ENCODE peak calls at places on chromosomes 13 and 19, in six cellular contexts. One of them, this sample, is unnamed.
A peak's percentile ranks its signal among the peaks of the same experiment; 100 is the strongest.

GRCh38 chr19:40610396-40611064 is 9.4 kb downstream of the LTBP4 start:
- DNase-seq in germinal center: no peak
- DNase-seq in aorta: peak; percentile 85
- DNase-seq in neural progenitor cell: peak; percentile 43
- DNase-seq in kidney glomerular epithelial cell: no peak
- DNase-seq in SJSA1: no peak
- DNase-seq in this sample: no peak

GRCh38 chr19:860481-861098 is 1.1 kb downstream of the CFD start:
- DNase-seq in germinal center: peak; percentile 77
- DNase-seq in aorta: no peak
- DNase-seq in neural progenitor cell: peak; percentile 75
- DNase-seq in kidney glomerular epithelial cell: no peak
- DNase-seq in SJSA1: peak; percentile 70
- DNase-seq in this sample: peak; percentile 87

GRCh38 chr13:75079226-75079625 is 402.7 kb downstream of the TBC1D4 start:
- DNase-seq in germinal center: no peak
- DNase-seq in aorta: no peak
- DNase-seq in neural progenitor cell: no peak
- DNase-seq in kidney glomerular epithelial cell: peak; percentile 66
- DNase-seq in SJSA1: no peak
- DNase-seq in this sample: no peak

GRCh38 chr13:44404261-44405139 is 30.9 kb downstream of the SERP2 start:
- DNase-seq in germinal center: no peak
- DNase-seq in aorta: peak; percentile 57
- DNase-seq in neural progenitor cell: peak; percentile 40
- DNase-seq in kidney glomerular epithelial cell: no peak
- DNase-seq in SJSA1: peak; percentile 5
- DNase-seq in this sample: peak; percentile 77

GRCh38 chr19:36441339-36441738 is 22.9 kb upstream of the ZFP82 start:
- DNase-seq in germinal center: no peak
- DNase-seq in aorta: no peak
- DNase-seq in neural progenitor cell: no peak
- DNase-seq in kidney glomerular epithelial cell: no peak
- DNase-seq in SJSA1: no peak
- DNase-seq in this sample: no peak

GRCh38 chr19:8149261-8150094 is at the start of gene FBN3:
- DNase-seq in germinal center: no peak
- DNase-seq in aorta: no peak
- DNase-seq in neural progenitor cell: peak; percentile 83
- DNase-seq in kidney glomerular epithelial cell: no peak
- DNase-seq in SJSA1: no peak
- DNase-seq in this sample: peak; percentile 92

GRCh38 chr13:103799028-103799427 is 732.8 kb upstream of the SLC10A2 start:
- DNase-seq in germinal center: no peak
- DNase-seq in aorta: no peak
- DNase-seq in neural progenitor cell: no peak
- DNase-seq in kidney glomerular epithelial cell: no peak
- DNase-seq in SJSA1: no peak
- DNase-seq in this sample: no peak

GRCh38 chr19:18464646-18465045 is 26.7 kb upstream of the ISYNA1 start:
- DNase-seq in germinal center: no peak
- DNase-seq in aorta: peak; percentile 86
- DNase-seq in neural progenitor cell: no peak
- DNase-seq in kidney glomerular epithelial cell: no peak
- DNase-seq in SJSA1: no peak
- DNase-seq in this sample: peak; percentile 32

GRCh38 chr19:47486900-47487299 is 2.9 kb upstream of the KPTN start:
- DNase-seq in germinal center: no peak
- DNase-seq in aorta: no peak
- DNase-seq in neural progenitor cell: no peak
- DNase-seq in kidney glomerular epithelial cell: no peak
- DNase-seq in SJSA1: no peak
- DNase-seq in this sample: peak; percentile 21

GRCh38 chr13:110309159-110309476 is 2.0 kb downstream of the COL4A2 start:
- DNase-seq in germinal center: no peak
- DNase-seq in aorta: no peak
- DNase-seq in neural progenitor cell: no peak
- DNase-seq in kidney glomerular epithelial cell: no peak
- DNase-seq in SJSA1: peak; percentile 34
- DNase-seq in this sample: no peak

GRCh38 chr13:28401303-28402056 is 93.4 kb downstream of the FLT1 start:
- DNase-seq in germinal center: no peak
- DNase-seq in aorta: no peak
- DNase-seq in neural progenitor cell: no peak
- DNase-seq in kidney glomerular epithelial cell: no peak
- DNase-seq in SJSA1: peak; percentile 17
- DNase-seq in this sample: no peak

GRCh38 chr19:3229888-3230496 is 5.5 kb downstream of the CELF5 start:
- DNase-seq in germinal center: no peak
- DNase-seq in aorta: no peak
- DNase-seq in neural progenitor cell: no peak
- DNase-seq in kidney glomerular epithelial cell: no peak
- DNase-seq in SJSA1: no peak
- DNase-seq in this sample: no peak

GRCh38 chr13:48582086-48582485 is 49.2 kb upstream of the RCBTB2 start:
- DNase-seq in germinal center: no peak
- DNase-seq in aorta: no peak
- DNase-seq in neural progenitor cell: no peak
- DNase-seq in kidney glomerular epithelial cell: no peak
- DNase-seq in SJSA1: no peak
- DNase-seq in this sample: no peak

GRCh38 chr13:20400774-20401173 is 124.9 kb downstream of the CRYL1 start:
- DNase-seq in germinal center: no peak
- DNase-seq in aorta: no peak
- DNase-seq in neural progenitor cell: no peak
- DNase-seq in kidney glomerular epithelial cell: no peak
- DNase-seq in SJSA1: no peak
- DNase-seq in this sample: no peak

GRCh38 chr19:45442927-45443461 is 19.3 kb upstream of the ERCC1 start:
- DNase-seq in germinal center: peak; percentile 62
- DNase-seq in aorta: peak; percentile 85
- DNase-seq in neural progenitor cell: peak; percentile 55
- DNase-seq in kidney glomerular epithelial cell: no peak
- DNase-seq in SJSA1: no peak
- DNase-seq in this sample: peak; percentile 68

GRCh38 chr13:28739376-28739775 is 20.6 kb upstream of the SLC46A3 start:
- DNase-seq in germinal center: no peak
- DNase-seq in aorta: no peak
- DNase-seq in neural progenitor cell: no peak
- DNase-seq in kidney glomerular epithelial cell: no peak
- DNase-seq in SJSA1: no peak
- DNase-seq in this sample: no peak

GRCh38 chr13:76993021-76993420 is 1.1 kb downstream of the CLN5 start:
- DNase-seq in germinal center: no peak
- DNase-seq in aorta: no peak
- DNase-seq in neural progenitor cell: no peak
- DNase-seq in kidney glomerular epithelial cell: peak; percentile 27
- DNase-seq in SJSA1: no peak
- DNase-seq in this sample: no peak

GRCh38 chr19:46378268-46378667 is 31.4 kb downstream of the PPP5C start:
- DNase-seq in germinal center: no peak
- DNase-seq in aorta: no peak
- DNase-seq in neural progenitor cell: no peak
- DNase-seq in kidney glomerular epithelial cell: no peak
- DNase-seq in SJSA1: no peak
- DNase-seq in this sample: no peak

GRCh38 chr13:25881136-25881926 is 170.5 kb downstream of the SHISA2 start:
- DNase-seq in germinal center: no peak
- DNase-seq in aorta: no peak
- DNase-seq in neural progenitor cell: no peak
- DNase-seq in kidney glomerular epithelial cell: no peak
- DNase-seq in SJSA1: peak; percentile 34
- DNase-seq in this sample: no peak

GRCh38 chr13:107301724-107302374 is 733.9 kb upstream of the ARGLU1 start:
- DNase-seq in germinal center: no peak
- DNase-seq in aorta: no peak
- DNase-seq in neural progenitor cell: peak; percentile 50
- DNase-seq in kidney glomerular epithelial cell: no peak
- DNase-seq in SJSA1: no peak
- DNase-seq in this sample: peak; percentile 7

GRCh38 chr19:54918499-54918898 is 12.6 kb downstream of the NCR1 start:
- DNase-seq in germinal center: no peak
- DNase-seq in aorta: no peak
- DNase-seq in neural progenitor cell: peak; percentile 8
- DNase-seq in kidney glomerular epithelial cell: no peak
- DNase-seq in SJSA1: no peak
- DNase-seq in this sample: no peak

GRCh38 chr19:3398114-3398899 is 31.9 kb downstream of the NFIC start:
- DNase-seq in germinal center: no peak
- DNase-seq in aorta: peak; percentile 83
- DNase-seq in neural progenitor cell: peak; percentile 46
- DNase-seq in kidney glomerular epithelial cell: no peak
- DNase-seq in SJSA1: no peak
- DNase-seq in this sample: peak; percentile 62

GRCh38 chr13:51249254-51249653 is 27.1 kb downstream of the FAM124A start:
- DNase-seq in germinal center: no peak
- DNase-seq in aorta: no peak
- DNase-seq in neural progenitor cell: no peak
- DNase-seq in kidney glomerular epithelial cell: no peak
- DNase-seq in SJSA1: no peak
- DNase-seq in this sample: peak; percentile 46

GRCh38 chr13:102724923-102725322 is 30.1 kb upstream of the METTL21C start:
- DNase-seq in germinal center: no peak
- DNase-seq in aorta: no peak
- DNase-seq in neural progenitor cell: no peak
- DNase-seq in kidney glomerular epithelial cell: peak; percentile 74
- DNase-seq in SJSA1: peak; percentile 39
- DNase-seq in this sample: peak; percentile 77

GRCh38 chr19:57566396-57567256 is 7.0 kb upstream of the ZNF550 start:
- DNase-seq in germinal center: no peak
- DNase-seq in aorta: no peak
- DNase-seq in neural progenitor cell: peak; percentile 40
- DNase-seq in kidney glomerular epithelial cell: no peak
- DNase-seq in SJSA1: no peak
- DNase-seq in this sample: peak; percentile 19

GRCh38 chr13:36098080-36098479 is 33.1 kb downstream of the DCLK1 start:
- DNase-seq in germinal center: no peak
- DNase-seq in aorta: no peak
- DNase-seq in neural progenitor cell: no peak
- DNase-seq in kidney glomerular epithelial cell: peak; percentile 30
- DNase-seq in SJSA1: no peak
- DNase-seq in this sample: no peak

GRCh38 chr19:52991021-52991420 is 22.7 kb upstream of the ERVV-1 start:
- DNase-seq in germinal center: no peak
- DNase-seq in aorta: no peak
- DNase-seq in neural progenitor cell: no peak
- DNase-seq in kidney glomerular epithelial cell: no peak
- DNase-seq in SJSA1: no peak
- DNase-seq in this sample: no peak

GRCh38 chr19:2494084-2494446 is 18.1 kb downstream of the GADD45B start:
- DNase-seq in germinal center: no peak
- DNase-seq in aorta: no peak
- DNase-seq in neural progenitor cell: no peak
- DNase-seq in kidney glomerular epithelial cell: peak; percentile 18
- DNase-seq in SJSA1: peak; percentile 48
- DNase-seq in this sample: peak; percentile 39

GRCh38 chr13:70812481-70812880 is 704.2 kb upstream of the KLHL1 start:
- DNase-seq in germinal center: no peak
- DNase-seq in aorta: no peak
- DNase-seq in neural progenitor cell: no peak
- DNase-seq in kidney glomerular epithelial cell: no peak
- DNase-seq in SJSA1: no peak
- DNase-seq in this sample: no peak

GRCh38 chr19:49677901-49678674 is 1.0 kb downstream of the PRMT1 start:
- DNase-seq in germinal center: peak; percentile 75
- DNase-seq in aorta: peak; percentile 91
- DNase-seq in neural progenitor cell: peak; percentile 95
- DNase-seq in kidney glomerular epithelial cell: peak; percentile 46
- DNase-seq in SJSA1: peak; percentile 69
- DNase-seq in this sample: peak; percentile 96

GRCh38 chr13:51397262-51397933 is 55.4 kb downstream of the INTS6 start:
- DNase-seq in germinal center: no peak
- DNase-seq in aorta: no peak
- DNase-seq in neural progenitor cell: peak; percentile 21
- DNase-seq in kidney glomerular epithelial cell: no peak
- DNase-seq in SJSA1: peak; percentile 64
- DNase-seq in this sample: peak; percentile 12

GRCh38 chr13:77353980-77354379 is 27.1 kb upstream of the MYCBP2 start:
- DNase-seq in germinal center: peak; percentile 34
- DNase-seq in aorta: no peak
- DNase-seq in neural progenitor cell: no peak
- DNase-seq in kidney glomerular epithelial cell: no peak
- DNase-seq in SJSA1: no peak
- DNase-seq in this sample: no peak

GRCh38 chr19:37790244-37790925 is 11.0 kb upstream of the ZNF573 start:
- DNase-seq in germinal center: no peak
- DNase-seq in aorta: no peak
- DNase-seq in neural progenitor cell: no peak
- DNase-seq in kidney glomerular epithelial cell: no peak
- DNase-seq in SJSA1: no peak
- DNase-seq in this sample: peak; percentile 4

GRCh38 chr13:36999054-36999927 is at the start of gene ALG5:
- DNase-seq in germinal center: peak; percentile 89
- DNase-seq in aorta: peak; percentile 97
- DNase-seq in neural progenitor cell: peak; percentile 95
- DNase-seq in kidney glomerular epithelial cell: peak; percentile 68
- DNase-seq in SJSA1: peak; percentile 85
- DNase-seq in this sample: peak; percentile 96

GRCh38 chr19:43562211-43562697 is 13.1 kb downstream of the XRCC1 start:
- DNase-seq in germinal center: no peak
- DNase-seq in aorta: no peak
- DNase-seq in neural progenitor cell: no peak
- DNase-seq in kidney glomerular epithelial cell: no peak
- DNase-seq in SJSA1: no peak
- DNase-seq in this sample: no peak

This sample was measured in left kidney.